ENCODE peak calls at places on chromosome 1, in ten cellular contexts. B is thyroid gland; D is mammary epithelial cell; R is neuronal stem cell; A is CD8-positive, alpha-beta memory T cell; O is CD4-positive, alpha-beta memory T cell; K is fibroblast of lung; J is heart left ventricle; E is ovary; M is left ventricle myocardium inferior. V is an unnamed sample.
A peak's percentile ranks its signal among the peaks of the same experiment; 100 is the strongest.

GRCh38 chr1:227885648-227886502 is 61.9 kb downstream of the WNT9A start:
- DNase-seq in B (peak; percentile 39), D (peak; percentile 85), R (no peak), A (peak; percentile 1), O (no peak), K (peak; percentile 64), J (peak; percentile 81), E (peak; percentile 80), M (peak; percentile 79), V (no peak)

GRCh38 chr1:151165281-151165737 is 393 bp downstream of the LYSMD1 start:
- DNase-seq in B (peak; percentile 34), D (peak; percentile 20), R (peak; percentile 66), A (no peak), O (no peak), K (peak; percentile 63), J (no peak), E (peak; percentile 72), M (peak; percentile 57), V (no peak)

GRCh38 chr1:230715510-230715909 is 1.6 kb upstream of the AGT start:
- DNase-seq in B (no peak), D (no peak), R (no peak), A (no peak), O (no peak), K (no peak), J (no peak), E (no peak), M (no peak), V (no peak)

GRCh38 chr1:206935491-206936067 is 10.7 kb downstream of the PIGR start:
- DNase-seq in B (peak; percentile 54), D (no peak), R (no peak), A (no peak), O (no peak), K (no peak), J (no peak), E (no peak), M (no peak), V (peak; percentile 42)

GRCh38 chr1:51329443-51330325 is 678 bp downstream of the TTC39A start:
- DNase-seq in B (peak; percentile 87), D (no peak), R (no peak), A (no peak), O (no peak), K (no peak), J (no peak), E (no peak), M (peak; percentile 68), V (no peak)

GRCh38 chr1:217272385-217272784 is 358.5 kb downstream of the GPATCH2 start:
- DNase-seq in B (no peak), D (peak; percentile 23), R (no peak), A (no peak), O (no peak), K (peak; percentile 77), J (no peak), E (no peak), M (no peak), V (no peak)

GRCh38 chr1:168148916-168149315 is 12.2 kb upstream of the GPR161 start:
- DNase-seq in B (no peak), D (no peak), R (no peak), A (no peak), O (no peak), K (no peak), J (no peak), E (no peak), M (no peak), V (no peak)

GRCh38 chr1:27719286-27720251 is 6.2 kb upstream of the FAM76A start:
- DNase-seq in B (no peak), D (peak; percentile 9), R (no peak), A (no peak), O (no peak), K (no peak), J (no peak), E (no peak), M (no peak), V (no peak)

GRCh38 chr1:225493591-225494246 is 65.9 kb upstream of the LBR start:
- DNase-seq in B (no peak), D (no peak), R (no peak), A (no peak), O (no peak), K (no peak), J (no peak), E (no peak), M (no peak), V (no peak)

GRCh38 chr1:198635964-198636363 is 2.9 kb upstream of the PTPRC start:
- DNase-seq in B (no peak), D (no peak), R (no peak), A (no peak), O (no peak), K (no peak), J (no peak), E (no peak), M (no peak), V (no peak)

GRCh38 chr1:53754484-53755312 is 15.7 kb upstream of the GLIS1 start:
- DNase-seq in B (peak; percentile 41), D (peak; percentile 38), R (peak; percentile 33), A (no peak), O (no peak), K (peak; percentile 57), J (no peak), E (no peak), M (no peak), V (peak; percentile 42)

GRCh38 chr1:226574591-226575435 is 26.2 kb downstream of the STUM start:
- DNase-seq in B (no peak), D (no peak), R (no peak), A (no peak), O (no peak), K (no peak), J (no peak), E (no peak), M (no peak), V (no peak)

GRCh38 chr1:227723474-227723873 is 11.6 kb downstream of the JMJD4 start:
- DNase-seq in B (no peak), D (no peak), R (no peak), A (no peak), O (no peak), K (no peak), J (no peak), E (no peak), M (no peak), V (no peak)

GRCh38 chr1:211698161-211699026 is 23.0 kb upstream of the NEK2 start:
- DNase-seq in B (peak; percentile 90), D (peak; percentile 64), R (peak; percentile 69), A (peak; percentile 77), O (peak; percentile 74), K (peak; percentile 53), J (peak; percentile 89), E (peak; percentile 54), M (peak; percentile 75), V (peak; percentile 47)
- H3K4me3 ChIP-seq in B (no peak overlapping the region), D (no peak overlapping the region), R (peak overlapping the region; percentile 22), A (peak overlapping the region; percentile 51), O (no peak overlapping the region), K (no peak overlapping the region), J (peak overlapping the region; percentile 27), E (no peak overlapping the region), M (peak overlapping the region; percentile 34), V (no peak overlapping the region)

GRCh38 chr1:111563619-111564018 is 56.0 kb upstream of the RAP1A start:
- DNase-seq in B (no peak), D (peak; percentile 68), R (no peak), A (no peak), O (no peak), K (peak; percentile 91), J (no peak), E (no peak), M (no peak), V (no peak)
- H3K27ac ChIP-seq in B (no peak overlapping the region), D (peak overlapping the region; percentile 3), R (no peak overlapping the region), A (no peak overlapping the region), O (no peak overlapping the region), K (no peak overlapping the region), J (no peak overlapping the region), E (no peak overlapping the region), M (no peak overlapping the region), V (no peak overlapping the region)

GRCh38 chr1:146019225-146020057 is 2.1 kb downstream of the HJV start:
- DNase-seq in B (no peak), D (no peak), R (no peak), A (no peak), O (no peak), K (no peak), J (no peak), E (no peak), M (no peak), V (no peak)

GRCh38 chr1:146021046-146021445 is 489 bp downstream of the HJV start:
- DNase-seq in B (no peak), D (no peak), R (no peak), A (no peak), O (no peak), K (no peak), J (no peak), E (no peak), M (no peak), V (no peak)

GRCh38 chr1:146021622-146022402 is at the start of gene HJV:
- DNase-seq in B (no peak), D (no peak), R (no peak), A (no peak), O (no peak), K (no peak), J (no peak), E (no peak), M (no peak), V (no peak)

GRCh38 chr1:146022403-146023127 is 1.0 kb upstream of the HJV start:
- DNase-seq in B (no peak), D (no peak), R (no peak), A (no peak), O (no peak), K (no peak), J (no peak), E (no peak), M (no peak), V (no peak)

GRCh38 chr1:146020058-146020738 is 1.3 kb downstream of the HJV start:
- DNase-seq in B (no peak), D (no peak), R (no peak), A (no peak), O (no peak), K (no peak), J (no peak), E (no peak), M (no peak), V (peak; percentile 41)
- H3K27me3 ChIP-seq in B (peaks cover 6% of the 10 kb centered on the region), D (peaks cover 9% of the 10 kb centered on the region), R (peaks cover 65% of the 10 kb centered on the region), A (peaks cover 31% of the 10 kb centered on the region), O (peaks cover 34% of the 10 kb centered on the region), K (peaks cover 24% of the 10 kb centered on the region), J (no peaks in the 10 kb centered on the region), E (no peaks in the 10 kb centered on the region), M (peaks cover 28% of the 10 kb centered on the region), V (peaks cover 8% of the 10 kb centered on the region)

GRCh38 chr1:75614455-75615379 is 3.8 kb upstream of the SLC44A5 start:
- DNase-seq in B (peak; percentile 37), D (peak; percentile 12), R (peak; percentile 73), A (no peak), O (no peak), K (peak; percentile 58), J (peak; percentile 71), E (peak; percentile 26), M (peak; percentile 14), V (no peak)

GRCh38 chr1:75615664-75616435 is 4.9 kb upstream of the SLC44A5 start:
- DNase-seq in B (peak; percentile 25), D (peak; percentile 9), R (peak; percentile 64), A (no peak), O (peak; percentile 30), K (peak; percentile 56), J (peak; percentile 61), E (peak; percentile 29), M (peak; percentile 15), V (no peak)

GRCh38 chr1:75611014-75611413 is at the start of gene SLC44A5:
- DNase-seq in B (no peak), D (no peak), R (no peak), A (no peak), O (no peak), K (no peak), J (no peak), E (no peak), M (no peak), V (no peak)

GRCh38 chr1:75618382-75618781 is 7.5 kb upstream of the SLC44A5 start:
- DNase-seq in B (no peak), D (no peak), R (no peak), A (no peak), O (no peak), K (no peak), J (no peak), E (no peak), M (no peak), V (no peak)

GRCh38 chr1:75616436-75617433 is 5.8 kb upstream of the SLC44A5 start:
- DNase-seq in B (peak; percentile 35), D (no peak), R (peak; percentile 62), A (no peak), O (no peak), K (peak; percentile 51), J (no peak), E (peak; percentile 20), M (no peak), V (no peak)
- H3K4me3 ChIP-seq in B (no peak overlapping the region), D (no peak overlapping the region), R (peak overlapping the region; percentile 78), A (no peak overlapping the region), O (no peak overlapping the region), K (no peak overlapping the region), J (peak overlapping the region; percentile 57), E (peak overlapping the region; percentile 47), M (peak overlapping the region; percentile 67), V (no peak overlapping the region)

V was measured in HL-60.